ENCODE peak calls at places on chromosome 22, in six cellular contexts. U is AG04450, T is HFF-Myc, B is neural progenitor cell, V is left lung, J is esophagus squamous epithelium. Y is an unnamed sample.

GRCh38 chr22:31812977-31813605 is 59.3 kb downstream of the DEPDC5 start:
- DNase-seq in U (no peak), T (no peak), B (no peak), V (no peak), J (no peak), Y (no peak)

GRCh38 chr22:38754247-38755154 is 1.3 kb downstream of the SUN2 start:
- DNase-seq in U (peak), T (peak), B (peak), V (peak), J (peak), Y (no peak)

GRCh38 chr22:19807914-19808872 is 46.5 kb downstream of the GNB1L start:
- DNase-seq in U (no peak), T (no peak), B (no peak), V (peak), J (no peak), Y (no peak)

GRCh38 chr22:19767427-19768380 is 7.1 kb downstream of the TBX1 start:
- DNase-seq in U (no peak), T (no peak), B (no peak), V (peak), J (no peak), Y (no peak)

GRCh38 chr22:45688606-45689080 is 17.0 kb downstream of the ATXN10 start:
- DNase-seq in U (peak), T (peak), B (no peak), V (no peak), J (no peak), Y (peak)

GRCh38 chr22:42889290-42889689 is 32.2 kb upstream of the ARFGAP3 start:
- DNase-seq in U (no peak), T (no peak), B (no peak), V (no peak), J (no peak), Y (no peak)

GRCh38 chr22:30044369-30044768 is 35.9 kb upstream of the HORMAD2 start:
- DNase-seq in U (peak), T (peak), B (no peak), V (peak), J (no peak), Y (peak)

GRCh38 chr22:46062232-46062615 is 85.3 kb upstream of the WNT7B start:
- DNase-seq in U (no peak), T (no peak), B (no peak), V (no peak), J (no peak), Y (no peak)

GRCh38 chr22:27129266-27129665 is 471.9 kb downstream of the MIAT start:
- DNase-seq in U (no peak), T (no peak), B (no peak), V (no peak), J (no peak), Y (no peak)

GRCh38 chr22:45538284-45538683 is 35.6 kb downstream of the FBLN1 start:
- DNase-seq in U (no peak), T (no peak), B (no peak), V (no peak), J (no peak), Y (no peak)

GRCh38 chr22:45246060-45246985 is 5.6 kb upstream of the KIAA0930 start:
- DNase-seq in U (peak), T (peak), B (no peak), V (no peak), J (no peak), Y (peak)

GRCh38 chr22:46195487-46196165 is 45.3 kb downstream of the PPARA start:
- DNase-seq in U (peak), T (no peak), B (no peak), V (no peak), J (no peak), Y (no peak)

GRCh38 chr22:25878933-25879332 is 136.9 kb downstream of the MYO18B start:
- DNase-seq in U (no peak), T (no peak), B (no peak), V (no peak), J (no peak), Y (no peak)

GRCh38 chr22:19825904-19826618 is 28.6 kb downstream of the GNB1L start:
- DNase-seq in U (no peak), T (no peak), B (no peak), V (peak), J (no peak), Y (no peak)

GRCh38 chr22:27431896-27432295 is 369.7 kb downstream of the MN1 start:
- DNase-seq in U (no peak), T (no peak), B (no peak), V (no peak), J (no peak), Y (no peak)

GRCh38 chr22:42343551-42344081 is 73.2 kb upstream of the TCF20 start:
- DNase-seq in U (no peak), T (no peak), B (peak), V (no peak), J (no peak), Y (no peak)

GRCh38 chr22:43526117-43526655 is 114.4 kb downstream of the MPPED1 start:
- DNase-seq in U (no peak), T (no peak), B (no peak), V (peak), J (no peak), Y (no peak)

GRCh38 chr22:30209642-30210041 is 36.9 kb downstream of the LIF start:
- DNase-seq in U (no peak), T (no peak), B (no peak), V (no peak), J (no peak), Y (no peak)

GRCh38 chr22:44963832-44964721 is 45.7 kb downstream of the PHF21B start:
- DNase-seq in U (no peak), T (no peak), B (peak), V (no peak), J (no peak), Y (no peak)

GRCh38 chr22:45438364-45438763 is 24.9 kb downstream of the RIBC2 start:
- DNase-seq in U (peak), T (no peak), B (no peak), V (no peak), J (no peak), Y (no peak)

GRCh38 chr22:46137218-46137766 is 13.0 kb upstream of the PPARA start:
- DNase-seq in U (no peak), T (no peak), B (no peak), V (no peak), J (no peak), Y (no peak)

GRCh38 chr22:46050916-46051614 is 74.1 kb upstream of the WNT7B start:
- DNase-seq in U (no peak), T (no peak), B (no peak), V (peak), J (no peak), Y (no peak)

GRCh38 chr22:29870574-29870973 is 12.4 kb upstream of the MTMR3 start:
- DNase-seq in U (no peak), T (no peak), B (no peak), V (no peak), J (no peak), Y (no peak)

GRCh38 chr22:29327089-29327764 is 11.7 kb upstream of the RASL10A start:
- DNase-seq in U (no peak), T (no peak), B (no peak), V (no peak), J (no peak), Y (no peak)

GRCh38 chr22:41544671-41545476 is 604 bp upstream of the POLR3H start:
- DNase-seq in U (no peak), T (no peak), B (peak), V (no peak), J (no peak), Y (no peak)

DNA sequence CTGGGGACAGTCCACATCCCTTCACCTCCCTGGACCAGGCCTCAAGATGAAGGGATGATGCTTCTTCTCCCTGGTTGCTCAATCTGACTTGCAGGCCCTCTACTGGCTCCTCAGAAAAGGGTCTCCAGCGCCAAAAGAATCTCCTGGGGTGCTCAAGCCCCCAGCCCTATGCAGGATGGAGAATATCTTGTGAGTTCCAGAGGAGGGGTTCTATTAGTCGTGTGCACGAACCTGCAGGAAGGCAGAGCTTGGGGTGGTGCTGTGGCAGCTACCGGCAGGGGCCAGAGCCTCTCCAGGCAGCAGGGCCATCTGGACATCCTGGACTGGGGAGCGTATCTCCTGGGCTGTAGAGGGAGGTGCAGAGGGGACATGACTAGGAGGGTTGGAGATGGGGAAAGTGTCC is 1339.5 kb downstream of the BRD1 start:
- DNase-seq in U (no peak), T (no peak), B (peak), V (no peak), J (no peak), Y (no peak)
- TF ChIP-seq CTCF in U (no peak), T (no peak), B (peak), V (no peak), J (no peak), Y (no peak)

DNA sequence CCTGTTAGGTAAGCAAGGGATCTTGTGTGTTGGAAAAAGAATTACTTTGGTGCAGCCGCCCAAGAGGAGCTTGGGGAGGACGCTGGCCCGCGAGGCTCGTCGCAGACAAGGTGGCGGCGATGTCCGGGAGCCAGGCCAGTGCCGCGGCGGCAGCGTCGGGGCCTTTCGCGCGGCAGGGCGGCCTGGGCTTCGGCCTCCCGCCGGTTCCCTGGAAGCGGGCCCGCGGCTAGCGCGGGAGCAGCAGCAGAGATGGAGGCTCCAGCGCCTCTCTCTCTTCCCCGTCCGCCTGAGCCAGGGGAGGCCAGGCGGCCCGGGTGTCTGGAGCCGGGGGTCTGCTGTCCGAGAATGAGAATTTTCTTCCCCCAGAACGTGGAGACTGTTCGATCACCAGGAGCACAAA is 82.8 kb downstream of the GGT1 start:
- DNase-seq in U (no peak), T (no peak), B (peak), V (no peak), J (no peak), Y (no peak)
- H3K4me3 ChIP-seq in U (peak), T (no peak), B (no peak), V (no peak), J (no peak), Y (peak)

GRCh38 chr22:50221410-50222300 is 20.8 kb downstream of the SELENOO start:
- DNase-seq in U (no peak), T (no peak), B (no peak), V (no peak), J (no peak), Y (no peak)
- TF ChIP-seq CTCF in U (no peak), T (no peak), B (no peak), V (no peak), J (no peak), Y (no peak)

DNA sequence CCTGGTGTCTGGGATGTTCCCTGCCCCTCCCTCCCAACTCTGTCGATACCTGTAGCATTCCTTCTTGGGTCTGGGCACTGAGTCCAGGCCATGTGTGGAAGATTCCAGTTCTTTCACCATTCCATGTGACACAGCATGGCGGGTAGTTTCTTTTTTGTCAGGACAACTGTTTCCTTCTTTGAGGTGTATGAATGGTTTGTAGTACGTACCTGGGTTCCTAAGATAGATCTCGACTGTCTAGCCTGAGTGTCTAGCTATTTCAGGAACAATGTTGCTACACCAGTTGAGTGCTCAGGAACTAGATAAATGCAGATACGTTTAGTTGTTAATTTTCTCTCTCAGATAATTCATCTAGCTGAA is 43.3 kb downstream of the TNRC6B start:
- DNase-seq in U (no peak), T (no peak), B (no peak), V (no peak), J (no peak), Y (no peak)
- H3K4me3 ChIP-seq in U (no peak), T (no peak), B (no peak), V (no peak), J (no peak), Y (no peak)

GRCh38 chr22:22195265-22196017 is 49.1 kb upstream of the VPREB1 start:
- DNase-seq in U (no peak), T (peak), B (peak), V (peak), J (no peak), Y (peak)
- TF ChIP-seq CTCF in U (peak), T (peak), B (peak), V (peak), J (peak), Y (peak)

DNA sequence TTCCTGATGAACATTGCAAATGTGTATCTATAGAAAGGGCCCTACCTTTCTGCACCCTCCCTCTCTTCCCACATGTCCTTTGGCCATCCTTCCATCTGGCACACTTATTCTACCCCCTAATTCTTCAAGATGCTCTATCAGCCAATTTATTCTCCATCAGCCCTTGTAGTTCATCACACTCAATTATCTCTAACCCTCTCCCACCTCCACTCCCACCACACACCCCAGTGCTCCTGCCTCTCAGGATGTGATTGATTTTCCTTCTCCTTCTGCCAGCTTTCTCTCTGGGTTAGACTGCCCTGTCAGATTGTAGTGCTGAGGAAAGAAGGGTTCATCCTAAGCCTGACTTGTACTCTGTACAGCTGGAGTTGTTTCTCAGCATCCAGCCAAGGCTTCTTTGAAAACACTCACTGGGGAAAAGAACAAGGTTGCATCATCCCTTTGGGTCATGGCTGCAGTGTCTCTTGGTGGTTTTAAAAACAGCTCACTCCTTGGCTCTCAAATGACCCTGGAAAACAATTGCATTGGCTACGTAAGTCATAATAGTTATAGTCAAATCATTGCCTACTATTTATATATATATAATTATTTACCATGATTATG is 61.1 kb downstream of the CECR2 start:
- DNase-seq in U (no peak), T (no peak), B (no peak), V (no peak), J (no peak), Y (no peak)
- H3K4me3 ChIP-seq in U (no peak), T (no peak), B (no peak), V (no peak), J (no peak), Y (no peak)

GRCh38 chr22:37708580-37709444 is 12.0 kb downstream of the TRIOBP start:
- DNase-seq in U (no peak), T (no peak), B (no peak), V (peak), J (no peak), Y (no peak)
- TF ChIP-seq CTCF in U (no peak), T (no peak), B (no peak), V (no peak), J (no peak), Y (no peak)

GRCh38 chr22:36356708-36357694 is 30.8 kb downstream of the MYH9 start:
- DNase-seq in U (no peak), T (no peak), B (no peak), V (no peak), J (no peak), Y (no peak)

GRCh38 chr22:36358533-36359171 is 29.1 kb downstream of the MYH9 start:
- DNase-seq in U (no peak), T (no peak), B (no peak), V (no peak), J (no peak), Y (no peak)

GRCh38 chr22:36352775-36353507 is 34.8 kb downstream of the MYH9 start:
- DNase-seq in U (peak), T (no peak), B (peak), V (no peak), J (no peak), Y (no peak)

GRCh38 chr22:36355362-36355761 is 32.4 kb downstream of the MYH9 start:
- DNase-seq in U (no peak), T (no peak), B (no peak), V (no peak), J (no peak), Y (no peak)

GRCh38 chr22:36355894-36356293 is 31.9 kb downstream of the MYH9 start:
- DNase-seq in U (no peak), T (no peak), B (no peak), V (no peak), J (no peak), Y (no peak)
- H3K4me3 ChIP-seq in U (no peak), T (no peak), B (no peak), V (no peak), J (no peak), Y (no peak)